ENCODE peak calls at places on chromosomes 6 and 20, in ten cellular contexts. O is psoas muscle; F is keratinocyte; D is CD4-positive, CD25-positive, alpha-beta regulatory T cell; H is PC-3; G is brain microvascular endothelial cell; R is bronchial epithelial cell; J is HL-60; E is spleen; K is transverse colon. Z is an unnamed sample.

GRCh38 chr6:157396026-157396425 is 15.0 kb downstream of the ZDHHC14 start:
- DNase-seq in O (no peak), F (no peak), D (no peak), H (no peak), G (no peak), R (no peak), J (no peak), E (no peak), K (no peak), Z (no peak)

GRCh38 chr6:12381587-12381986 is 91.4 kb downstream of the EDN1 start:
- DNase-seq in O (no peak), F (no peak), D (no peak), H (peak; percentile 15), G (no peak), R (peak; percentile 59), J (no peak), E (no peak), K (no peak), Z (no peak)

GRCh38 chr20:47551240-47551639 is 49.6 kb downstream of the NCOA3 start:
- DNase-seq in O (no peak), F (no peak), D (no peak), H (no peak), G (no peak), R (no peak), J (no peak), E (no peak), K (no peak), Z (no peak)

GRCh38 chr6:79538481-79538971 is 1.3 kb upstream of the LCA5 start:
- DNase-seq in O (no peak), F (peak; percentile 38), D (no peak), H (peak; percentile 15), G (no peak), R (peak; percentile 73), J (no peak), E (no peak), K (no peak), Z (no peak)

GRCh38 chr6:142478117-142478516 is 176.3 kb downstream of the ADGRG6 start:
- DNase-seq in O (no peak), F (no peak), D (no peak), H (peak; percentile 40), G (peak; percentile 64), R (peak; percentile 70), J (peak; percentile 14), E (no peak), K (no peak), Z (no peak)

GRCh38 chr6:111615916-111616612 is 10.4 kb upstream of the TRAF3IP2 start:
- DNase-seq in O (no peak), F (no peak), D (no peak), H (no peak), G (no peak), R (no peak), J (no peak), E (no peak), K (peak; percentile 28), Z (no peak)

GRCh38 chr20:50277460-50278376 is 87.1 kb downstream of the CEBPB start:
- DNase-seq in O (no peak), F (no peak), D (no peak), H (no peak), G (no peak), R (no peak), J (no peak), E (peak; percentile 69), K (no peak), Z (no peak)

GRCh38 chr6:39823187-39823815 is 31.1 kb downstream of the DAAM2 start:
- DNase-seq in O (peak; percentile 65), F (no peak), D (no peak), H (no peak), G (no peak), R (no peak), J (no peak), E (peak; percentile 84), K (peak; percentile 43), Z (peak; percentile 38)

GRCh38 chr6:89828988-89829590 is 591 bp upstream of the CASP8AP2 start:
- DNase-seq in O (no peak), F (no peak), D (peak; percentile 21), H (no peak), G (no peak), R (no peak), J (no peak), E (peak; percentile 81), K (peak; percentile 22), Z (no peak)

GRCh38 chr20:34375977-34376430 is 12.9 kb downstream of the ITCH start:
- DNase-seq in O (no peak), F (no peak), D (no peak), H (no peak), G (no peak), R (no peak), J (no peak), E (no peak), K (no peak), Z (no peak)

GRCh38 chr20:48309293-48309692 is 518.5 kb downstream of the PREX1 start:
- DNase-seq in O (no peak), F (no peak), D (no peak), H (no peak), G (no peak), R (no peak), J (no peak), E (no peak), K (no peak), Z (no peak)

GRCh38 chr6:51855310-51856082 is 231.9 kb downstream of the PKHD1 start:
- DNase-seq in O (no peak), F (peak; percentile 7), D (no peak), H (peak; percentile 94), G (peak; percentile 49), R (peak; percentile 70), J (peak; percentile 12), E (no peak), K (no peak), Z (no peak)

GRCh38 chr20:34579936-34580587 is 21.5 kb downstream of the MAP1LC3A start:
- DNase-seq in O (no peak), F (no peak), D (no peak), H (peak; percentile 57), G (no peak), R (peak; percentile 44), J (peak; percentile 18), E (no peak), K (peak; percentile 76), Z (no peak)

GRCh38 chr20:48912065-48912464 is 9.4 kb upstream of the ARFGEF2 start:
- DNase-seq in O (no peak), F (no peak), D (no peak), H (no peak), G (no peak), R (no peak), J (no peak), E (peak; percentile 81), K (peak; percentile 48), Z (no peak)

GRCh38 chr6:82013561-82014275 is 233.8 kb downstream of the IBTK start:
- DNase-seq in O (no peak), F (no peak), D (no peak), H (peak; percentile 53), G (peak; percentile 80), R (peak; percentile 79), J (no peak), E (no peak), K (no peak), Z (no peak)

GRCh38 chr6:136647363-136647763 is 97.1 kb upstream of the MAP7 start:
- DNase-seq in O (no peak), F (no peak), D (peak; percentile 8), H (no peak), G (peak; percentile 92), R (peak; percentile 66), J (no peak), E (no peak), K (no peak), Z (no peak)

GRCh38 chr6:18329781-18330180 is 57.4 kb upstream of the RNF144B start:
- DNase-seq in O (no peak), F (no peak), D (no peak), H (no peak), G (no peak), R (no peak), J (no peak), E (no peak), K (no peak), Z (no peak)

GRCh38 chr6:4584801-4585200 is 191.4 kb upstream of the CDYL start:
- DNase-seq in O (no peak), F (no peak), D (no peak), H (no peak), G (no peak), R (no peak), J (no peak), E (no peak), K (no peak), Z (no peak)

DNA sequence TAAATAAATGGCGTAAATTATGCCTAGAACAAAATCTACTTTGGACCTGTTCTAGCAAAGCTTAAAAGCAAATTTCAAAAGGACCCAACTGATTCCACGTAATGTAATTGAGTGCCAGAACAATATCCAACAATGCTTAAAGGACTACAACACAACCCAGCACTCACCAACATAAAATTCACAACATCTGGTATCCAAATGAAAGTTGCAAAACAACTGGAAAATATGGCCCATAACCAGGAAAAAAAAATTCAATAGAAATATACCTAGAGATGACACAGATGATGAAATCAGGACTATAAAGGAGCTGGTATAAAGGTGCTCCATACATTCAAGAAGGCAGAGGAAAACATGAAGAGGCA is 14.1 kb downstream of the TUBB2B start:
- DNase-seq in O (no peak), F (no peak), D (no peak), H (no peak), G (no peak), R (no peak), J (no peak), E (no peak), K (no peak), Z (no peak)
- H3K27me3 ChIP-seq in O (peaks cover 7% of the 10 kb centered on the region), F (peaks cover 3% of the 10 kb centered on the region), D (peaks cover 9% of the 10 kb centered on the region), H (no peaks in the 10 kb centered on the region), G (peaks cover 2% of the 10 kb centered on the region), R (peaks cover 3% of the 10 kb centered on the region), J (peaks cover 5% of the 10 kb centered on the region), E (peaks cover 57% of the 10 kb centered on the region), K (peaks cover 16% of the 10 kb centered on the region), Z (no peaks in the 10 kb centered on the region)

DNA sequence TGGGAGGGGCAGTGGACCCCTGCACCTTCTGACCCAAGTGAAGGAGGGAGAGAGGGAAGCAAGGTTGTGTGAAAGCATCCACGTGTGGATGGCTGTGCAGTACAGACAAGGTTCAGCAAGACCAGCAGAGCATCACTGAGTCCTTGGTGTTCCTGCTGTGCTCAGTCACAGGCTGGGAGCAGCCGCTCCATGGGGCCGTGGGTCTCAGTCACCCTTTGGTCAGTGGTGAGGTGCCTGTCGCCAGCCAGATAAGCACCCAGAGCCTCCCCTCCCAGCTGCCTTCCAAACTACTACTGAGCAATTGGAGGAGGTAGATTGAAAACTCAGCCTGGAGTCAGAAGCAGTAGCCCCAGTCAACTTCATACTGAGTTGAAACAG is 218.9 kb downstream of the SLC24A3 start:
- DNase-seq in O (no peak), F (no peak), D (no peak), H (no peak), G (no peak), R (no peak), J (no peak), E (no peak), K (no peak), Z (no peak)
- H3K27me3 ChIP-seq in O (no peaks in the 10 kb centered on the region), F (no peaks in the 10 kb centered on the region), D (no peaks in the 10 kb centered on the region), H (peaks cover 84% of the 10 kb centered on the region), G (no peaks in the 10 kb centered on the region), R (no peaks in the 10 kb centered on the region), J (no peaks in the 10 kb centered on the region), E (no peaks in the 10 kb centered on the region), K (no peaks in the 10 kb centered on the region), Z (no peaks in the 10 kb centered on the region)

GRCh38 chr6:166305562-166306117 is 2.6 kb downstream of the PRR18 start:
- DNase-seq in O (no peak), F (no peak), D (no peak), H (no peak), G (no peak), R (no peak), J (no peak), E (no peak), K (no peak), Z (no peak)
- H3K27me3 ChIP-seq in O (peaks cover 14% of the 10 kb centered on the region), F (peaks cover 42% of the 10 kb centered on the region), D (peaks cover 24% of the 10 kb centered on the region), H (peaks cover 11% of the 10 kb centered on the region), G (peaks cover 51% of the 10 kb centered on the region), R (peaks cover 17% of the 10 kb centered on the region), J (peaks cover 35% of the 10 kb centered on the region), E (peaks cover 96% of the 10 kb centered on the region), K (peaks cover 73% of the 10 kb centered on the region), Z (peaks cover 17% of the 10 kb centered on the region)

GRCh38 chr20:2210646-2211556 is 84.9 kb upstream of the TGM3 start:
- DNase-seq in O (peak; percentile 34), F (peak; percentile 17), D (no peak), H (peak; percentile 34), G (peak; percentile 53), R (peak; percentile 79), J (peak; percentile 33), E (no peak), K (peak; percentile 51), Z (peak; percentile 34)
- H3K27me3 ChIP-seq in O (peaks cover 3% of the 10 kb centered on the region), F (peaks cover 5% of the 10 kb centered on the region), D (peaks cover 8% of the 10 kb centered on the region), H (peaks cover 78% of the 10 kb centered on the region), G (peaks cover 14% of the 10 kb centered on the region), R (peaks cover 8% of the 10 kb centered on the region), J (peaks cover 6% of the 10 kb centered on the region), E (peaks cover 26% of the 10 kb centered on the region), K (peaks cover 33% of the 10 kb centered on the region), Z (no peaks in the 10 kb centered on the region)